ENCODE peak calls at places on chromosomes 2 and 18, in five cellular contexts. One of them, this sample, is unnamed.

GRCh38 chr2:200338692-200339091 is 32.2 kb downstream of the SPATS2L start:
- DNase-seq in neuronal stem cell: no peak
- DNase-seq in Peyer's patch: no peak
- DNase-seq in psoas muscle: no peak
- DNase-seq in gastrocnemius medialis: no peak
- DNase-seq in this sample: no peak

GRCh38 chr18:686339-687111 is 25.9 kb downstream of the ENOSF1 start:
- DNase-seq in neuronal stem cell: peak; percentile 68
- DNase-seq in Peyer's patch: no peak
- DNase-seq in psoas muscle: no peak
- DNase-seq in gastrocnemius medialis: no peak
- DNase-seq in this sample: no peak

GRCh38 chr2:106972782-106973181 is 86.8 kb upstream of the ST6GAL2 start:
- DNase-seq in neuronal stem cell: no peak
- DNase-seq in Peyer's patch: no peak
- DNase-seq in psoas muscle: no peak
- DNase-seq in gastrocnemius medialis: no peak
- DNase-seq in this sample: no peak

GRCh38 chr18:62326646-62327348 is 1.7 kb downstream of the TNFRSF11A start:
- DNase-seq in neuronal stem cell: no peak
- DNase-seq in Peyer's patch: no peak
- DNase-seq in psoas muscle: no peak
- DNase-seq in gastrocnemius medialis: no peak
- DNase-seq in this sample: no peak

GRCh38 chr18:70405051-70405450 is 116.2 kb downstream of the SOCS6 start:
- DNase-seq in neuronal stem cell: no peak
- DNase-seq in Peyer's patch: no peak
- DNase-seq in psoas muscle: no peak
- DNase-seq in gastrocnemius medialis: no peak
- DNase-seq in this sample: no peak

GRCh38 chr2:65500319-65501040 is 68.1 kb upstream of the SPRED2 start:
- DNase-seq in neuronal stem cell: no peak
- DNase-seq in Peyer's patch: no peak
- DNase-seq in psoas muscle: no peak
- DNase-seq in gastrocnemius medialis: no peak
- DNase-seq in this sample: no peak

GRCh38 chr18:49486617-49486958 is 446 bp downstream of the C18orf32 start:
- DNase-seq in neuronal stem cell: no peak
- DNase-seq in Peyer's patch: no peak
- DNase-seq in psoas muscle: no peak
- DNase-seq in gastrocnemius medialis: no peak
- DNase-seq in this sample: no peak

GRCh38 chr18:11081009-11081532 is 68.3 kb downstream of the PIEZO2 start:
- DNase-seq in neuronal stem cell: no peak
- DNase-seq in Peyer's patch: no peak
- DNase-seq in psoas muscle: no peak
- DNase-seq in gastrocnemius medialis: no peak
- DNase-seq in this sample: no peak

GRCh38 chr2:207802650-207803049 is 32.9 kb upstream of the FZD5 start:
- DNase-seq in neuronal stem cell: no peak
- DNase-seq in Peyer's patch: no peak
- DNase-seq in psoas muscle: no peak
- DNase-seq in gastrocnemius medialis: no peak
- DNase-seq in this sample: no peak

GRCh38 chr2:20439193-20439475 is 7.7 kb upstream of the RHOB start:
- DNase-seq in neuronal stem cell: no peak
- DNase-seq in Peyer's patch: no peak
- DNase-seq in psoas muscle: no peak
- DNase-seq in gastrocnemius medialis: peak; percentile 12
- DNase-seq in this sample: no peak

GRCh38 chr2:62415019-62415431 is 91.0 kb downstream of the TMEM17 start:
- DNase-seq in neuronal stem cell: no peak
- DNase-seq in Peyer's patch: no peak
- DNase-seq in psoas muscle: no peak
- DNase-seq in gastrocnemius medialis: no peak
- DNase-seq in this sample: no peak
- H3K4me1 ChIP-seq in neuronal stem cell: peaks cover 8% of the 10 kb centered on the region
- H3K4me1 ChIP-seq in Peyer's patch: peaks cover 3% of the 10 kb centered on the region
- H3K4me1 ChIP-seq in psoas muscle: peaks cover 4% of the 10 kb centered on the region
- H3K4me1 ChIP-seq in gastrocnemius medialis: peaks cover 16% of the 10 kb centered on the region
- H3K4me1 ChIP-seq in this sample: peaks cover 6% of the 10 kb centered on the region

GRCh38 chr2:36271266-36271665 is 84.3 kb upstream of the CRIM1 start:
- DNase-seq in neuronal stem cell: no peak
- DNase-seq in Peyer's patch: no peak
- DNase-seq in psoas muscle: no peak
- DNase-seq in gastrocnemius medialis: no peak
- DNase-seq in this sample: no peak
- H3K4me3 ChIP-seq in neuronal stem cell: no peak overlapping the region
- H3K4me3 ChIP-seq in Peyer's patch: no peak overlapping the region
- H3K4me3 ChIP-seq in psoas muscle: no peak overlapping the region
- H3K4me3 ChIP-seq in gastrocnemius medialis: no peak overlapping the region
- H3K4me3 ChIP-seq in this sample: no peak overlapping the region

GRCh38 chr2:240972201-240972600 is 26.2 kb upstream of the SNED1 start:
- DNase-seq in neuronal stem cell: no peak
- DNase-seq in Peyer's patch: no peak
- DNase-seq in psoas muscle: peak; percentile 10
- DNase-seq in gastrocnemius medialis: no peak
- DNase-seq in this sample: no peak

GRCh38 chr2:240970104-240970503 is 28.3 kb upstream of the SNED1 start:
- DNase-seq in neuronal stem cell: no peak
- DNase-seq in Peyer's patch: no peak
- DNase-seq in psoas muscle: no peak
- DNase-seq in gastrocnemius medialis: no peak
- DNase-seq in this sample: no peak

GRCh38 chr2:240974771-240975572 is 23.4 kb upstream of the SNED1 start:
- DNase-seq in neuronal stem cell: no peak
- DNase-seq in Peyer's patch: no peak
- DNase-seq in psoas muscle: peak; percentile 11
- DNase-seq in gastrocnemius medialis: no peak
- DNase-seq in this sample: peak; percentile 13

GRCh38 chr2:240970816-240971215 is 27.6 kb upstream of the SNED1 start:
- DNase-seq in neuronal stem cell: no peak
- DNase-seq in Peyer's patch: no peak
- DNase-seq in psoas muscle: peak; percentile 4
- DNase-seq in gastrocnemius medialis: no peak
- DNase-seq in this sample: peak; percentile 3

GRCh38 chr2:240972636-240973521 is 25.5 kb upstream of the SNED1 start:
- DNase-seq in neuronal stem cell: no peak
- DNase-seq in Peyer's patch: no peak
- DNase-seq in psoas muscle: peak; percentile 13
- DNase-seq in gastrocnemius medialis: no peak
- DNase-seq in this sample: no peak
- H3K36me3 ChIP-seq in neuronal stem cell: no peaks in the 10 kb centered on the region
- H3K36me3 ChIP-seq in Peyer's patch: no peaks in the 10 kb centered on the region
- H3K36me3 ChIP-seq in psoas muscle: no peaks in the 10 kb centered on the region
- H3K36me3 ChIP-seq in gastrocnemius medialis: no peaks in the 10 kb centered on the region
- H3K36me3 ChIP-seq in this sample: no peaks in the 10 kb centered on the region

GRCh38 chr2:43132523-43133301 is 93.7 kb downstream of the ZFP36L2 start:
- DNase-seq in neuronal stem cell: no peak
- DNase-seq in Peyer's patch: peak; percentile 62
- DNase-seq in psoas muscle: no peak
- DNase-seq in gastrocnemius medialis: no peak
- DNase-seq in this sample: no peak
- H3K4me1 ChIP-seq in neuronal stem cell: peaks cover 33% of the 10 kb centered on the region
- H3K4me1 ChIP-seq in Peyer's patch: peaks cover 92% of the 10 kb centered on the region
- H3K4me1 ChIP-seq in psoas muscle: peaks cover 32% of the 10 kb centered on the region
- H3K4me1 ChIP-seq in gastrocnemius medialis: peaks cover 18% of the 10 kb centered on the region
- H3K4me1 ChIP-seq in this sample: peaks cover 56% of the 10 kb centered on the region

DNA sequence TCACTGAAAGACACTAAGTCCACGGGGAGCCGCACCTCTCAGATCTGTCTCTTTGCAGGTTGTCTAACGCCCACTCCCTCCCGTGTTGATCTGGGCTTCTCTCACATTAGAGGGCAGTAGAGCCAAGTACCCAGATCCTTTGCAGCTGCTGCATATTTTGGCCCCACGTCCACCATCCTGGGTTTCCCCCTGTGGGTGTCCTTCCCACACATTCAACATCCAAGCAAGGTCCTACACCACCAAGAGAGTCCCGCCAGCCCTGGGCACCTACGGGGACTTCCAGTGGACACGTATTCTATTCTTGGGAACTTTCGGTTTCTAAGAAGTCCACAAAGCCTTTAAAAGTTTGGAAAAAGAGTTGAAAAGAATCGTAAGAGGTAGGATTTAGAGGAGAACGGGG is 116.6 kb downstream of the ATL2 start:
- DNase-seq in neuronal stem cell: no peak
- DNase-seq in Peyer's patch: no peak
- DNase-seq in psoas muscle: no peak
- DNase-seq in gastrocnemius medialis: no peak
- DNase-seq in this sample: no peak
- H3K4me3 ChIP-seq in neuronal stem cell: no peak overlapping the region
- H3K4me3 ChIP-seq in Peyer's patch: no peak overlapping the region
- H3K4me3 ChIP-seq in psoas muscle: peak overlapping the region; percentile 16
- H3K4me3 ChIP-seq in gastrocnemius medialis: peak overlapping the region; percentile 16
- H3K4me3 ChIP-seq in this sample: no peak overlapping the region

GRCh38 chr2:26279886-26280285 is 35.1 kb downstream of the HADHB start:
- DNase-seq in neuronal stem cell: no peak
- DNase-seq in Peyer's patch: no peak
- DNase-seq in psoas muscle: no peak
- DNase-seq in gastrocnemius medialis: no peak
- DNase-seq in this sample: no peak
- H3K36me3 ChIP-seq in neuronal stem cell: peaks cover 7% of the 10 kb centered on the region
- H3K36me3 ChIP-seq in Peyer's patch: no peaks in the 10 kb centered on the region
- H3K36me3 ChIP-seq in psoas muscle: peaks cover 18% of the 10 kb centered on the region
- H3K36me3 ChIP-seq in gastrocnemius medialis: peaks cover 9% of the 10 kb centered on the region
- H3K36me3 ChIP-seq in this sample: no peaks in the 10 kb centered on the region